ENCODE peak calls at places on chromosomes 11 and 22, in nine cellular contexts. One of them, this sample, is unnamed. For H3K4me1, the result is how much of the 10 kb centered on the place peaks cover.

GRCh38 chr22:27602390-27602789 is 199.2 kb downstream of the MN1 start:
- DNase-seq in mucosa of descending colon: no peak
- DNase-seq in fibroblast of lung: no peak
- DNase-seq in right cardiac atrium: no peak
- DNase-seq in GM23338: peak
- DNase-seq in small intestine: no peak
- DNase-seq in RWPE2: no peak
- DNase-seq in heart left ventricle: no peak
- DNase-seq in body of pancreas: no peak
- DNase-seq in this sample: no peak

GRCh38 chr22:49418341-49418894 is 409.3 kb downstream of the BRD1 start:
- DNase-seq in mucosa of descending colon: no peak
- DNase-seq in small intestine: no peak
- DNase-seq in right cardiac atrium: no peak
- DNase-seq in fibroblast of lung: no peak
- DNase-seq in heart left ventricle: no peak
- DNase-seq in RWPE2: no peak
- DNase-seq in body of pancreas: no peak
- DNase-seq in GM23338: no peak
- DNase-seq in this sample: no peak

GRCh38 chr22:47813661-47814060 is 1051.2 kb downstream of the TBC1D22A start:
- DNase-seq in small intestine: no peak
- DNase-seq in heart left ventricle: no peak
- DNase-seq in right cardiac atrium: no peak
- DNase-seq in RWPE2: no peak
- DNase-seq in body of pancreas: no peak
- DNase-seq in fibroblast of lung: no peak
- DNase-seq in mucosa of descending colon: no peak
- DNase-seq in GM23338: no peak
- DNase-seq in this sample: no peak

GRCh38 chr11:44125598-44125997 is 30.1 kb downstream of the EXT2 start:
- DNase-seq in GM23338: no peak
- DNase-seq in fibroblast of lung: no peak
- DNase-seq in small intestine: no peak
- DNase-seq in body of pancreas: no peak
- DNase-seq in right cardiac atrium: no peak
- DNase-seq in RWPE2: no peak
- DNase-seq in heart left ventricle: no peak
- DNase-seq in mucosa of descending colon: no peak
- DNase-seq in this sample: no peak

GRCh38 chr11:105000797-105001196 is 22.2 kb downstream of the CASP5 start:
- DNase-seq in mucosa of descending colon: peak
- DNase-seq in heart left ventricle: no peak
- DNase-seq in body of pancreas: no peak
- DNase-seq in small intestine: peak
- DNase-seq in fibroblast of lung: no peak
- DNase-seq in GM23338: peak
- DNase-seq in RWPE2: no peak
- DNase-seq in right cardiac atrium: peak
- DNase-seq in this sample: no peak

GRCh38 chr11:30583505-30584280 is 2.5 kb downstream of the MPPED2 start:
- DNase-seq in RWPE2: no peak
- DNase-seq in body of pancreas: peak
- DNase-seq in fibroblast of lung: no peak
- DNase-seq in small intestine: no peak
- DNase-seq in GM23338: peak
- DNase-seq in mucosa of descending colon: no peak
- DNase-seq in heart left ventricle: peak
- DNase-seq in right cardiac atrium: peak
- DNase-seq in this sample: peak

GRCh38 chr11:60918251-60918940 is 4.4 kb downstream of the TMEM109 start:
- DNase-seq in mucosa of descending colon: no peak
- DNase-seq in fibroblast of lung: no peak
- DNase-seq in RWPE2: no peak
- DNase-seq in heart left ventricle: no peak
- DNase-seq in small intestine: peak
- DNase-seq in GM23338: no peak
- DNase-seq in body of pancreas: no peak
- DNase-seq in right cardiac atrium: peak
- DNase-seq in this sample: no peak

GRCh38 chr11:7910389-7910788 is 20.7 kb downstream of the OR10A6 start:
- DNase-seq in heart left ventricle: no peak
- DNase-seq in GM23338: peak
- DNase-seq in fibroblast of lung: no peak
- DNase-seq in RWPE2: no peak
- DNase-seq in mucosa of descending colon: no peak
- DNase-seq in body of pancreas: no peak
- DNase-seq in small intestine: peak
- DNase-seq in right cardiac atrium: no peak
- DNase-seq in this sample: no peak

GRCh38 chr11:118634435-118635236 is 27.2 kb downstream of the PHLDB1 start:
- DNase-seq in heart left ventricle: peak
- DNase-seq in right cardiac atrium: peak
- DNase-seq in mucosa of descending colon: peak
- DNase-seq in fibroblast of lung: peak
- DNase-seq in small intestine: peak
- DNase-seq in GM23338: peak
- DNase-seq in RWPE2: no peak
- DNase-seq in body of pancreas: peak
- DNase-seq in this sample: peak

GRCh38 chr11:66882540-66882939 is 25.7 kb downstream of the LRFN4 start:
- DNase-seq in small intestine: no peak
- DNase-seq in fibroblast of lung: no peak
- DNase-seq in heart left ventricle: no peak
- DNase-seq in mucosa of descending colon: no peak
- DNase-seq in GM23338: no peak
- DNase-seq in RWPE2: peak
- DNase-seq in body of pancreas: no peak
- DNase-seq in right cardiac atrium: peak
- DNase-seq in this sample: no peak

GRCh38 chr11:66886317-66886588 is 29.4 kb downstream of the LRFN4 start:
- DNase-seq in right cardiac atrium: no peak
- DNase-seq in mucosa of descending colon: no peak
- DNase-seq in small intestine: no peak
- DNase-seq in body of pancreas: no peak
- DNase-seq in GM23338: no peak
- DNase-seq in RWPE2: no peak
- DNase-seq in heart left ventricle: no peak
- DNase-seq in fibroblast of lung: no peak
- DNase-seq in this sample: no peak

GRCh38 chr11:66885469-66886316 is 28.8 kb downstream of the LRFN4 start:
- DNase-seq in right cardiac atrium: no peak
- DNase-seq in fibroblast of lung: no peak
- DNase-seq in GM23338: no peak
- DNase-seq in heart left ventricle: no peak
- DNase-seq in RWPE2: no peak
- DNase-seq in body of pancreas: no peak
- DNase-seq in small intestine: no peak
- DNase-seq in mucosa of descending colon: no peak
- DNase-seq in this sample: no peak

GRCh38 chr11:66883021-66883968 is 26.4 kb downstream of the LRFN4 start:
- DNase-seq in RWPE2: peak
- DNase-seq in body of pancreas: peak
- DNase-seq in fibroblast of lung: peak
- DNase-seq in heart left ventricle: no peak
- DNase-seq in right cardiac atrium: peak
- DNase-seq in mucosa of descending colon: peak
- DNase-seq in small intestine: peak
- DNase-seq in GM23338: peak
- DNase-seq in this sample: peak

GRCh38 chr11:66884443-66884842 is 27.6 kb downstream of the LRFN4 start:
- DNase-seq in RWPE2: no peak
- DNase-seq in right cardiac atrium: no peak
- DNase-seq in small intestine: no peak
- DNase-seq in mucosa of descending colon: no peak
- DNase-seq in GM23338: no peak
- DNase-seq in heart left ventricle: no peak
- DNase-seq in fibroblast of lung: no peak
- DNase-seq in body of pancreas: no peak
- DNase-seq in this sample: no peak
- H3K4me1 ChIP-seq in RWPE2: under half
- H3K4me1 ChIP-seq in right cardiac atrium: under half
- H3K4me1 ChIP-seq in small intestine: under half
- H3K4me1 ChIP-seq in mucosa of descending colon: under half
- H3K4me1 ChIP-seq in GM23338: under half
- H3K4me1 ChIP-seq in heart left ventricle: under half
- H3K4me1 ChIP-seq in fibroblast of lung: under half
- H3K4me1 ChIP-seq in body of pancreas: under half
- H3K4me1 ChIP-seq in this sample: under half

DNA sequence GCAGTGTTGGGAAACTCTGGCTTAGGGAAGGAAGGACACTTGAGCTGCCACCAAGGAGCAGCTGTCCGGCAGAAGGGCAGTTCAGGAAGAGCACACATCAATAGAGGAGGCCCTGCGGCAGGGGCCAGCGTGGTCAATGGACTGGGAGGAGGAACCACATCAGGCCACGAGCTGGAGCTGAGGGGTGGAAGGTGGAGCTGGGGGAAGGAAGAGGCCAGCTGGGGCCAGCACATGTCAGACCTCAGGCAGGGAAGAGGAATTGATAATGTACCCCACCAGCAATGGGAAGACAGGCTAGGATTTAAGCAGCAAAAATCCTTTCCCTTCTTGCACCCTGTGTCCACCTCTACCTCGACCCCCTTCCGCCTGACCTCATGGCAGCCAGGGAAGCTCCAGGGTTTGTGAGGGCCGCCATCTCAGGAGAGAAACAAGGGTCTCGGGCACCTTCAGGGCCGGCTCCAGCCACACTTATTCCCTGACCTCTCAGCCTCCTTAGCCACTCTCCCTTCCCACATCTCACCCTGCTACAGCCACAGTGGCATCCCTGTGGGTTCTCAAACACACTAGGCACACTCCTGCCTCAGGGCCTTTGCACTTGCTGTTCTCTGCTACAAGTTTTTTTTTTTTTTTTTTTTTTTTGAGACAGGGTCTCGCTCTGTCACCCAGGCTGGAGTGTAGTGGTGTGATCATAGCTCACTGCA is 157.8 kb upstream of the GRK3 start:
- DNase-seq in mucosa of descending colon: no peak
- DNase-seq in small intestine: no peak
- DNase-seq in heart left ventricle: peak
- DNase-seq in right cardiac atrium: peak
- DNase-seq in GM23338: no peak
- DNase-seq in RWPE2: no peak
- DNase-seq in fibroblast of lung: no peak
- DNase-seq in body of pancreas: peak
- DNase-seq in this sample: no peak
- H3K4me1 ChIP-seq in mucosa of descending colon: under half
- H3K4me1 ChIP-seq in small intestine: under half
- H3K4me1 ChIP-seq in heart left ventricle: under half
- H3K4me1 ChIP-seq in right cardiac atrium: under half
- H3K4me1 ChIP-seq in GM23338: under half
- H3K4me1 ChIP-seq in RWPE2: under half
- H3K4me1 ChIP-seq in fibroblast of lung: under half
- H3K4me1 ChIP-seq in body of pancreas: under half
- H3K4me1 ChIP-seq in this sample: under half

DNA sequence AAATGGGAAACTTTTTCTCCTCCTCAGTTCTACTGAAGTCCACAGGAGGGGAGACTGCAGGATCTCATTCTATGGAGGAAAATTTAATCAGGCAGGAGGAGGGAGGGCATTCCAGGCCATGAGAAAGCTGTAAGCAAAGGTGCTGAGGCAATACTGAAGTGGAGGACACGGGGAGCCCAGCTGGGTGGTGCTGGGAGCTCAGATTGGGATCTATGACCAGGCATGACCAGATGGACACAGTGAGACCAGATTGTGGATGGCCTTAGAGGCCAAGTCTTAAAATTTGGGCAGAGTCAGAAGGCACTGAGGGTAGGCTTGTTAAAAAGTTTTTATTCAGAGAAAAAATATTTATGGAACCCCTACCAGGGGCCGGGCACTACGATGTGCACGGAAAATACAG is 3.5 kb upstream of the SPON1 start:
- DNase-seq in small intestine: no peak
- DNase-seq in fibroblast of lung: no peak
- DNase-seq in GM23338: no peak
- DNase-seq in heart left ventricle: no peak
- DNase-seq in mucosa of descending colon: no peak
- DNase-seq in body of pancreas: no peak
- DNase-seq in right cardiac atrium: no peak
- DNase-seq in RWPE2: no peak
- DNase-seq in this sample: no peak
- H3K4me1 ChIP-seq in small intestine: under half
- H3K4me1 ChIP-seq in fibroblast of lung: under half
- H3K4me1 ChIP-seq in GM23338: under half
- H3K4me1 ChIP-seq in heart left ventricle: under half
- H3K4me1 ChIP-seq in mucosa of descending colon: under half
- H3K4me1 ChIP-seq in body of pancreas: under half
- H3K4me1 ChIP-seq in right cardiac atrium: under half
- H3K4me1 ChIP-seq in RWPE2: under half
- H3K4me1 ChIP-seq in this sample: under half

GRCh38 chr22:31489632-31490495 is at the start of gene EIF4ENIF1:
- DNase-seq in small intestine: peak
- DNase-seq in heart left ventricle: peak
- DNase-seq in RWPE2: peak
- DNase-seq in GM23338: peak
- DNase-seq in body of pancreas: peak
- DNase-seq in right cardiac atrium: peak
- DNase-seq in fibroblast of lung: peak
- DNase-seq in mucosa of descending colon: peak
- DNase-seq in this sample: peak

GRCh38 chr22:31491218-31491962 is 1.7 kb upstream of the EIF4ENIF1 start:
- DNase-seq in small intestine: no peak
- DNase-seq in RWPE2: no peak
- DNase-seq in fibroblast of lung: no peak
- DNase-seq in mucosa of descending colon: no peak
- DNase-seq in body of pancreas: no peak
- DNase-seq in right cardiac atrium: no peak
- DNase-seq in GM23338: peak
- DNase-seq in heart left ventricle: no peak
- DNase-seq in this sample: no peak

GRCh38 chr22:31492151-31492550 is 2.5 kb upstream of the EIF4ENIF1 start:
- DNase-seq in right cardiac atrium: no peak
- DNase-seq in body of pancreas: no peak
- DNase-seq in RWPE2: no peak
- DNase-seq in fibroblast of lung: no peak
- DNase-seq in small intestine: no peak
- DNase-seq in mucosa of descending colon: no peak
- DNase-seq in GM23338: no peak
- DNase-seq in heart left ventricle: no peak
- DNase-seq in this sample: no peak

GRCh38 chr22:31488988-31489617 is 539 bp downstream of the EIF4ENIF1 start:
- DNase-seq in heart left ventricle: peak
- DNase-seq in GM23338: peak
- DNase-seq in fibroblast of lung: no peak
- DNase-seq in right cardiac atrium: peak
- DNase-seq in mucosa of descending colon: peak
- DNase-seq in small intestine: peak
- DNase-seq in RWPE2: no peak
- DNase-seq in body of pancreas: peak
- DNase-seq in this sample: peak

DNA sequence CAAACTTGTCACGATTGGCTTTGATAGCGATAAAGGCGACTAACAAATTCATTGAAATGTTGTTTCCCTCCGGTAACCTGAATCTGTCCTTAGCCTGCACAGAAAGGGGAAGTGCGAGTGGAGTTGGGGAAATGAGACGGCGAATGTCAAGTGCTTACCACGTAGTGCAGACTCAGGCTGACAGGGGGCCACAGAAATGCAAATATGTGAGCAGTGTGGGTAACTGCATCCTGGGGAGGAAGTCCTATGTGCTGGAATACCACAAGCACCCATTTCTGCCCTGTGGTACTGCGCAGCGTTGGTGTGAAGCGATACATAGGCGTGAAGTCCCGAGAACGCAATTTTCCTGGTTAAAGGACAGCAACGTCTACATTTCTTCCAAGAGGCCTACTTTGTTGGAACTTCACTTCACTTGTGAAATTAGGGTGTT is 869 bp upstream of the EIF4ENIF1 start:
- DNase-seq in mucosa of descending colon: peak
- DNase-seq in RWPE2: no peak
- DNase-seq in small intestine: peak
- DNase-seq in right cardiac atrium: peak
- DNase-seq in heart left ventricle: peak
- DNase-seq in body of pancreas: peak
- DNase-seq in GM23338: peak
- DNase-seq in fibroblast of lung: peak
- DNase-seq in this sample: peak
- H3K4me1 ChIP-seq in mucosa of descending colon: under half
- H3K4me1 ChIP-seq in RWPE2: under half
- H3K4me1 ChIP-seq in small intestine: under half
- H3K4me1 ChIP-seq in right cardiac atrium: under half
- H3K4me1 ChIP-seq in heart left ventricle: under half
- H3K4me1 ChIP-seq in body of pancreas: under half
- H3K4me1 ChIP-seq in GM23338: under half
- H3K4me1 ChIP-seq in fibroblast of lung: under half
- H3K4me1 ChIP-seq in this sample: under half

This sample was measured in hepatocyte.